ENCODE peak calls at places on chromosomes 12 and 14, in ten cellular contexts. U is anterior cingulate cortex, K is Calu3, Z is dermis microvascular lymphatic vessel endothelial cell, N is NCI-H345, A is M059J, H is substantia nigra, T is T-helper 17 cell, X is stomach, C is upper lobe of right lung. R is an unnamed sample.

GRCh38 chr12:54549774-54550451 is 512 bp downstream of the PDE1B start:
- DNase-seq in U (no peak), K (no peak), Z (no peak), N (peak; percentile 17), A (peak; percentile 13), H (no peak), T (no peak), X (no peak), C (no peak), R (peak; percentile 30)

GRCh38 chr14:75794615-75795038 is 133.6 kb downstream of the TTLL5 start:
- DNase-seq in U (no peak), K (no peak), Z (peak; percentile 50), N (no peak), A (peak; percentile 37), H (no peak), T (no peak), X (no peak), C (no peak), R (no peak)

GRCh38 chr12:124736115-124737039 is 127.3 kb downstream of the SCARB1 start:
- DNase-seq in U (no peak), K (no peak), Z (no peak), N (no peak), A (no peak), H (no peak), T (no peak), X (no peak), C (no peak), R (no peak)

GRCh38 chr14:64673748-64674147 is 30.5 kb upstream of the PLEKHG3 start:
- DNase-seq in U (no peak), K (no peak), Z (no peak), N (no peak), A (peak; percentile 94), H (no peak), T (peak; percentile 44), X (no peak), C (no peak), R (no peak)

GRCh38 chr12:99529966-99530365 is 117.6 kb upstream of the GARIN6 start:
- DNase-seq in U (no peak), K (no peak), Z (no peak), N (no peak), A (peak; percentile 89), H (no peak), T (no peak), X (no peak), C (no peak), R (no peak)

GRCh38 chr12:38912116-38912515 is 6.7 kb upstream of the CPNE8 start:
- DNase-seq in U (no peak), K (no peak), Z (no peak), N (no peak), A (no peak), H (no peak), T (no peak), X (no peak), C (no peak), R (no peak)

GRCh38 chr12:132275110-132275531 is 54.3 kb downstream of the GALNT9 start:
- DNase-seq in U (no peak), K (peak; percentile 68), Z (peak; percentile 40), N (no peak), A (peak; percentile 70), H (no peak), T (no peak), X (peak; percentile 28), C (no peak), R (no peak)

GRCh38 chr14:104185916-104186495 is 47.6 kb downstream of the KIF26A start:
- DNase-seq in U (no peak), K (no peak), Z (no peak), N (no peak), A (no peak), H (no peak), T (no peak), X (no peak), C (no peak), R (peak; percentile 29)

GRCh38 chr12:116135209-116135930 is 142.1 kb downstream of the MED13L start:
- DNase-seq in U (no peak), K (peak; percentile 26), Z (peak; percentile 95), N (peak; percentile 56), A (peak; percentile 92), H (no peak), T (no peak), X (no peak), C (no peak), R (no peak)

GRCh38 chr12:21301-22189 is 45.0 kb upstream of the IQSEC3 start:
- DNase-seq in U (no peak), K (no peak), Z (no peak), N (no peak), A (no peak), H (no peak), T (no peak), X (no peak), C (peak; percentile 73), R (peak; percentile 18)

GRCh38 chr12:6097384-6097783 is 27.1 kb downstream of the VWF start:
- DNase-seq in U (no peak), K (no peak), Z (peak; percentile 46), N (no peak), A (peak; percentile 87), H (no peak), T (no peak), X (no peak), C (no peak), R (no peak)

GRCh38 chr12:12715459-12716150 is 1.6 kb upstream of the CDKN1B start:
- DNase-seq in U (no peak), K (no peak), Z (peak; percentile 38), N (peak; percentile 32), A (peak; percentile 39), H (peak; percentile 41), T (no peak), X (no peak), C (no peak), R (peak; percentile 51)

GRCh38 chr12:39611818-39612217 is 7.8 kb downstream of the ABCD2 start:
- DNase-seq in U (no peak), K (no peak), Z (no peak), N (no peak), A (no peak), H (no peak), T (no peak), X (no peak), C (no peak), R (no peak)

GRCh38 chr12:130925616-130926015 is 28.1 kb upstream of the ADGRD1 start:
- DNase-seq in U (no peak), K (no peak), Z (no peak), N (no peak), A (no peak), H (no peak), T (no peak), X (no peak), C (no peak), R (no peak)

GRCh38 chr12:89856431-89856830 is 147.8 kb upstream of the ATP2B1 start:
- DNase-seq in U (no peak), K (no peak), Z (peak; percentile 93), N (no peak), A (peak; percentile 71), H (no peak), T (no peak), X (no peak), C (no peak), R (peak; percentile 47)

GRCh38 chr14:52413729-52414453 is 99.8 kb downstream of the PTGER2 start:
- DNase-seq in U (no peak), K (no peak), Z (no peak), N (no peak), A (peak; percentile 9), H (no peak), T (no peak), X (no peak), C (no peak), R (no peak)

GRCh38 chr14:36207500-36207899 is 31.0 kb upstream of the PTCSC3 start:
- DNase-seq in U (no peak), K (no peak), Z (peak; percentile 12), N (peak; percentile 43), A (peak; percentile 17), H (no peak), T (no peak), X (no peak), C (no peak), R (no peak)

GRCh38 chr14:40221428-40221827 is 789.2 kb upstream of the FBXO33 start:
- DNase-seq in U (no peak), K (no peak), Z (no peak), N (peak; percentile 14), A (peak; percentile 25), H (no peak), T (no peak), X (no peak), C (no peak), R (no peak)

GRCh38 chr14:93128785-93129459 is 13.2 kb upstream of the ITPK1 start:
- DNase-seq in U (no peak), K (no peak), Z (no peak), N (no peak), A (no peak), H (no peak), T (no peak), X (no peak), C (no peak), R (no peak)

GRCh38 chr12:15485466-15485865 is 163.2 kb downstream of the PTPRO start:
- DNase-seq in U (no peak), K (no peak), Z (no peak), N (no peak), A (no peak), H (no peak), T (no peak), X (no peak), C (no peak), R (no peak)

GRCh38 chr14:104103061-104104005 is 17.8 kb downstream of the ASPG start:
- DNase-seq in U (no peak), K (no peak), Z (no peak), N (no peak), A (no peak), H (no peak), T (no peak), X (no peak), C (peak; percentile 68), R (no peak)

GRCh38 chr14:102055181-102055901 is 31.5 kb downstream of the HSP90AA1 start:
- DNase-seq in U (no peak), K (no peak), Z (no peak), N (no peak), A (peak; percentile 68), H (no peak), T (no peak), X (no peak), C (no peak), R (no peak)

GRCh38 chr14:64654072-64654899 is 49.9 kb upstream of the PLEKHG3 start:
- DNase-seq in U (no peak), K (peak; percentile 12), Z (peak; percentile 92), N (no peak), A (peak; percentile 78), H (no peak), T (no peak), X (no peak), C (no peak), R (no peak)

GRCh38 chr14:101412741-101413140 is 148.6 kb upstream of the DIO3 start:
- DNase-seq in U (no peak), K (peak; percentile 30), Z (no peak), N (no peak), A (peak; percentile 69), H (no peak), T (no peak), X (no peak), C (no peak), R (no peak)

GRCh38 chr14:65150891-65151290 is 48.6 kb upstream of the MAX start:
- DNase-seq in U (no peak), K (no peak), Z (no peak), N (no peak), A (no peak), H (no peak), T (no peak), X (no peak), C (no peak), R (no peak)

GRCh38 chr14:104359301-104359968 is 220.1 kb upstream of the C14orf180 start:
- DNase-seq in U (no peak), K (no peak), Z (no peak), N (no peak), A (no peak), H (no peak), T (peak; percentile 5), X (no peak), C (no peak), R (no peak)

GRCh38 chr14:102878174-102878969 is 44.1 kb upstream of the AMN start:
- DNase-seq in U (no peak), K (peak; percentile 16), Z (no peak), N (no peak), A (no peak), H (no peak), T (no peak), X (no peak), C (no peak), R (peak; percentile 22)

GRCh38 chr14:101600891-101601602 is 39.8 kb downstream of the DIO3 start:
- DNase-seq in U (no peak), K (no peak), Z (no peak), N (no peak), A (no peak), H (no peak), T (no peak), X (no peak), C (no peak), R (no peak)

R was measured in B cell.